ENCODE peak calls at places on chromosome 1, in four cellular contexts. L is upper lobe of right lung, E is colonic mucosa, P is fibroblast of lung. B is an unnamed sample. For H3K9me3 and H3K27me3, the result is how much of the 10 kb centered on the place peaks cover.

GRCh38 chr1:54885863-54886723 is 902 bp downstream of the DHCR24 start:
- DNase-seq in L (peak), E (peak), P (no peak), B (peak)

GRCh38 chr1:72439036-72439435 is 156.7 kb upstream of the NEGR1 start:
- DNase-seq in L (no peak), E (no peak), P (no peak), B (no peak)

GRCh38 chr1:209755926-209756607 is at the start of gene TRAF3IP3:
- DNase-seq in L (no peak), E (peak), P (no peak), B (peak)

GRCh38 chr1:51920130-51920529 is 41.6 kb upstream of the NRDC start:
- DNase-seq in L (no peak), E (no peak), P (no peak), B (no peak)

GRCh38 chr1:153513023-153513422 is 22.8 kb downstream of the S100A6 start:
- DNase-seq in L (no peak), E (no peak), P (no peak), B (peak)

GRCh38 chr1:27341525-27342252 is at the start of gene SYTL1:
- DNase-seq in L (peak), E (peak), P (peak), B (peak)

GRCh38 chr1:96075704-96076455 is 645.7 kb upstream of the PTBP2 start:
- DNase-seq in L (no peak), E (no peak), P (peak), B (no peak)

GRCh38 chr1:43414634-43415223 is 25.0 kb downstream of the SZT2 start:
- DNase-seq in L (no peak), E (peak), P (peak), B (peak)

GRCh38 chr1:8027748-8028631 is 1.9 kb upstream of the ERRFI1 start:
- DNase-seq in L (no peak), E (peak), P (peak), B (peak)

GRCh38 chr1:94191216-94191615 is 46.2 kb downstream of the ARHGAP29 start:
- DNase-seq in L (no peak), E (no peak), P (no peak), B (no peak)

GRCh38 chr1:47317841-47318240 is 3.9 kb upstream of the STIL start:
- DNase-seq in L (no peak), E (no peak), P (peak), B (no peak)

GRCh38 chr1:234627009-234627950 is 17.3 kb upstream of the IRF2BP2 start:
- DNase-seq in L (no peak), E (no peak), P (no peak), B (peak)

GRCh38 chr1:244741692-244742091 is 88.8 kb downstream of the DESI2 start:
- DNase-seq in L (no peak), E (no peak), P (no peak), B (no peak)

GRCh38 chr1:83641828-83642443 is 357.0 kb downstream of the TTLL7 start:
- DNase-seq in L (no peak), E (no peak), P (peak), B (no peak)

GRCh38 chr1:83637586-83637985 is 361.3 kb downstream of the TTLL7 start:
- DNase-seq in L (no peak), E (no peak), P (no peak), B (no peak)

GRCh38 chr1:83641206-83641658 is 357.7 kb downstream of the TTLL7 start:
- DNase-seq in L (no peak), E (no peak), P (peak), B (no peak)

GRCh38 chr1:83637009-83637408 is 361.9 kb downstream of the TTLL7 start:
- DNase-seq in L (no peak), E (no peak), P (no peak), B (no peak)

GRCh38 chr1:83639785-83640184 is 359.1 kb downstream of the TTLL7 start:
- DNase-seq in L (no peak), E (no peak), P (no peak), B (no peak)
- H3K9me3 ChIP-seq in L (under half), E (under half), P (under half), B (under half)

DNA sequence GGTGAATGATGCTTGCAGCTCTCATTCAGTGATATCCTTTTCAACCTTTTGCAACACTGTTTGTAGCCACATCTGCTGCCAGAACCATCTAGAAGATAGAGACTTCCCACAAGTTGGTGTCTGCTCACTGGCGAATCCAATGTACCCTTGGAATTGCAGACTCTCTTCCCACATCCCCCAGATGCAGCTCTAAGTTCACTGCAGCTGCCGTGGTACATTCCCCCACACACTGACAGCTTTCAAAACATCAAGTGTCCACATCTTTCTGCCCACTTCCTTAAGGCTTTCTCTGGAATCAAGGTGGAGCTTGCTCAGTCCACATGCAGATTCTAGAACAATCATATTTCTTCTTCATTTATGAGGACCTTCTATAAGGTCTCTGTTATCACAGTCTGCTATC is 99.2 kb downstream of the PLPPR4 start:
- DNase-seq in L (no peak), E (no peak), P (no peak), B (no peak)
- H3K27me3 ChIP-seq in L (under half), E (under half), P (under half), B (under half)

DNA sequence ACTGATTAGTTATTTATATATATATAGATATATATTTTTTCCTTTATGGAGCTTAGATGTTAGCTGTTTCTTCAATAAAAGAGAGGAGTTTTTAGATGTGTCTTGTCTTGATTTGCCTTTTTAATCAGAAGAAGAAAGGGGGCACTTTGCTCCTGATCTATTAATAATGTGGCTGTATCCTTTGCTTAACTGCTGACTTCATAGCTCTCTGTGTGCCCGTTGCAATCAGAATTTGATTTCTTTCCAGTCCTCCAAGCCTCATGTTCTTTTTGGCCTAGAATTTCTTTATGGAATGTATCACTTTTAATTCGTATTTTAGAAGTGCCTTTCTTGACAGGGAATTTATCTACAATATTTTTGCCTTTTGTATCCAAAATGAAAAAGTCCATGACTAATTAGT is 85.3 kb downstream of the C1orf21 start:
- DNase-seq in L (no peak), E (no peak), P (no peak), B (no peak)
- H3K9me3 ChIP-seq in L (under half), E (under half), P (under half), B (under half)

DNA sequence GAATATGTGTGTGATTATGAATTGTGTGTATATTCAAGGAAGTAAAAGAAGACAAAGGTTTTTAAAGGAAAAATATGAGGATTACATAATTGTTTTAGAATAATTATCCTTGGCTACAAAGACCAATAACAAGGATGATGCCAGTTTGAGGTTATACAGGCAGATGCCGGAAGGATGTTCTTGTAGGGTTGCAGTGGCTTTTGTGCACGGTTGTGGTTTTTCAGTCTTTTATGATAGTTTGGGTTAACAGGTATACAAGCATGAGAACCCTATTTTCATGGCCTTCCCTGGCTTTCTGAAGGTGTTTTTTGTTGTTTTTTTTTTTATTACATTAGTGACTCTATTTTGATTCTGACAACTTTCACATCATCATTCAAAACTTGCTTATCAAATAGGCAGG is 4.9 kb downstream of the CR2 start:
- DNase-seq in L (no peak), E (no peak), P (no peak), B (peak)
- H3K27me3 ChIP-seq in L (under half), E (under half), P (under half), B (under half)

GRCh38 chr1:227654431-227654830 is 80.7 kb downstream of the JMJD4 start:
- DNase-seq in L (no peak), E (no peak), P (peak), B (no peak)

DNA sequence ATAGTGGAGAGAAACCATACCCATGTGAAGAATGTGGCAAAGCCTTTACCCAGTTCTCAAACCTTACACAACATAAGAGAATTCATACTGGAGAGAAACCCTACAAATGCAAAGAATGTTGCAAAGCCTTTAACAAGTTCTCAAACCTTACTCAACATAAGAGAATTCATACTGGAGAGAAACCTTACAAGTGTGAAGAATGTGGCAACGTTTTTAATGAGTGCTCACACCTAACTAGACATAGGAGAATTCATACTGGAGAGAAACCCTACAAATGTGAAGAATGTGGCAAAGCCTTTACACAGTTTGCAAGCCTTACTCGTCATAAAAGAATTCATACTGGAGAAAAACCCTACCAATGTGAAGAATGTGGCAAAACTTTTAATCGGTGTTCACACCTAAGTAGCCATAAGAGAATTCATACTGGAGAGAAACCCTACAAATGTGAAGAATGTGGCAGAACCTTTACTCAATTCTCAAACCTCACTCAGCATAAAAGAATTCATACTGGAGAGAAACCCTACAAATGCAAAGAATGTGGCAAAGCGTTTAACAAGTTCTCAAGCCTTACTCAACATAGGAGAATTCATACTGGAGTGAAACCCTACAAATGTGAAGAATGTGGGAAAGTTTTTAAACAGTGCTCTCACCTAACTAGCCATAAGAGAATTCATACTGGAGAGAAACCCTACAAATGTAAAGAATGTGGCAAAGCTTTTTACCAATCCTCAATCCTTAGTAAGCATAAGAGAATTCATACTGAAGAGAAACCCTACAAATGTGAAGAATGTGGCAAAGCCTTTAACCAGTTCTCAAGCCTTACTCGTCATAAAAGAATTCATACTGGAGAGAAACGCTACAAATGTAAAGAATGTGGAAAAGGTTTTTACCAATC is 80.0 kb downstream of the JMJD4 start:
- DNase-seq in L (no peak), E (no peak), P (peak), B (no peak)
- H3K9me3 ChIP-seq in L (half or more), E (under half), P (under half), B (under half)

DNA sequence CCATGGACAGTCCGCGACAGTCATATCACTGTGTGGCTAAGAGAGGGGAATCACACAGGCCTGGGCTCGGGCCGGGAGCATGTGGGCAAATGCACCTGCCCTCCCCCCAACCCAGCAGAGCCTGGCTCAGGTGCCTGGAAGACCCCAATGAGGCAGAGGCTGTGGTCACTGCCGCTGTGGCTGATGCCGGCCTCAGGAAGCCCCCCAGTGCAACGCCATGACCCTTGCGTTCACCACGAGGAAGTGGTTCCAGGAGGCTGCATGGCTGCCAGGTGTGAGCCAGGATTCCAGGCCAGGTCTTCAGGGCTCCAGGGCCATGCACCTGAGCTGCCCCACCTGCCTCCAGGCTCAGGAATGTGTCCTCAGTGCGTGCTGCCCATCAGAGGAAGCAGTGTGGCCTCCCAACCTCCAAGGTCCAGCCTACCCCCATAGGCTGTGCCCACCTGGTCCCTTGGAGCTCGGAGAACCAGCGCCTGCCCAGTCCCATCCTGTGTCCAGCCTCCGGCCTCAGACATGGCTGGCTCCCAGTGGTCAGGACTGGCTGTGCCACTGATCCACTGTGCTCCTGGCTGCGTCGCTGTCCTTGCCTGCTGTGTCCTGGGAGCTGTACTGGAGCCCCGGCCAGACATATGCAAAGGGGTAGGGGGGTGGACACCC is 8.0 kb downstream of the ARHGEF16 start:
- DNase-seq in L (no peak), E (no peak), P (no peak), B (no peak)
- H3K27me3 ChIP-seq in L (under half), E (under half), P (under half), B (under half)